ENCODE peak calls at places on chromosomes 5 and 9, in nine cellular contexts. One of them, this sample, is unnamed.

GRCh38 chr5:89628876-89629635 is 746.1 kb upstream of the MEF2C start:
- DNase-seq in coronary artery: no peak
- DNase-seq in IMR-90: no peak
- DNase-seq in dorsolateral prefrontal cortex: no peak
- DNase-seq in HCT116: no peak
- DNase-seq in GM23338: no peak
- DNase-seq in left ventricle myocardium inferior: no peak
- DNase-seq in CD8-positive, alpha-beta T cell: no peak
- DNase-seq in ovary: no peak
- DNase-seq in this sample: no peak

GRCh38 chr5:78566747-78567449 is 81.7 kb downstream of the LHFPL2 start:
- DNase-seq in dorsolateral prefrontal cortex: no peak
- DNase-seq in CD8-positive, alpha-beta T cell: no peak
- DNase-seq in IMR-90: peak; percentile 61
- DNase-seq in GM23338: no peak
- DNase-seq in coronary artery: no peak
- DNase-seq in HCT116: no peak
- DNase-seq in ovary: no peak
- DNase-seq in left ventricle myocardium inferior: no peak
- DNase-seq in this sample: no peak

GRCh38 chr5:119017999-119018398 is 29.7 kb upstream of the DTWD2 start:
- DNase-seq in dorsolateral prefrontal cortex: no peak
- DNase-seq in left ventricle myocardium inferior: no peak
- DNase-seq in ovary: no peak
- DNase-seq in IMR-90: peak; percentile 33
- DNase-seq in HCT116: no peak
- DNase-seq in GM23338: no peak
- DNase-seq in coronary artery: no peak
- DNase-seq in CD8-positive, alpha-beta T cell: no peak
- DNase-seq in this sample: no peak

GRCh38 chr9:128051932-128052734 is 15.0 kb downstream of the NAIF1 start:
- DNase-seq in coronary artery: no peak
- DNase-seq in GM23338: no peak
- DNase-seq in HCT116: peak; percentile 77
- DNase-seq in CD8-positive, alpha-beta T cell: no peak
- DNase-seq in IMR-90: no peak
- DNase-seq in left ventricle myocardium inferior: no peak
- DNase-seq in ovary: no peak
- DNase-seq in dorsolateral prefrontal cortex: no peak
- DNase-seq in this sample: no peak

GRCh38 chr9:2243666-2244555 is 228.8 kb downstream of the SMARCA2 start:
- DNase-seq in ovary: no peak
- DNase-seq in coronary artery: no peak
- DNase-seq in IMR-90: no peak
- DNase-seq in CD8-positive, alpha-beta T cell: no peak
- DNase-seq in HCT116: no peak
- DNase-seq in left ventricle myocardium inferior: no peak
- DNase-seq in dorsolateral prefrontal cortex: no peak
- DNase-seq in GM23338: no peak
- DNase-seq in this sample: no peak

GRCh38 chr5:87411586-87412416 is 929 bp downstream of the CCNH start:
- DNase-seq in left ventricle myocardium inferior: no peak
- DNase-seq in dorsolateral prefrontal cortex: no peak
- DNase-seq in ovary: no peak
- DNase-seq in IMR-90: peak; percentile 63
- DNase-seq in coronary artery: peak; percentile 72
- DNase-seq in GM23338: peak; percentile 18
- DNase-seq in HCT116: peak; percentile 6
- DNase-seq in CD8-positive, alpha-beta T cell: peak; percentile 13
- DNase-seq in this sample: no peak

GRCh38 chr5:77073667-77074066 is 13.4 kb downstream of the ZBED3 start:
- DNase-seq in dorsolateral prefrontal cortex: no peak
- DNase-seq in IMR-90: peak; percentile 82
- DNase-seq in GM23338: no peak
- DNase-seq in CD8-positive, alpha-beta T cell: no peak
- DNase-seq in HCT116: no peak
- DNase-seq in ovary: no peak
- DNase-seq in coronary artery: no peak
- DNase-seq in left ventricle myocardium inferior: no peak
- DNase-seq in this sample: no peak

GRCh38 chr5:148268556-148268955 is at the start of gene SPINK13:
- DNase-seq in left ventricle myocardium inferior: no peak
- DNase-seq in GM23338: no peak
- DNase-seq in HCT116: peak; percentile 26
- DNase-seq in IMR-90: peak; percentile 64
- DNase-seq in ovary: no peak
- DNase-seq in CD8-positive, alpha-beta T cell: no peak
- DNase-seq in coronary artery: no peak
- DNase-seq in dorsolateral prefrontal cortex: no peak
- DNase-seq in this sample: no peak

GRCh38 chr9:21974542-21975409 is 19.4 kb downstream of the CDKN2A start:
- DNase-seq in GM23338: peak; percentile 93
- DNase-seq in CD8-positive, alpha-beta T cell: peak; percentile 27
- DNase-seq in IMR-90: peak; percentile 57
- DNase-seq in dorsolateral prefrontal cortex: no peak
- DNase-seq in coronary artery: no peak
- DNase-seq in HCT116: peak; percentile 29
- DNase-seq in ovary: no peak
- DNase-seq in left ventricle myocardium inferior: no peak
- DNase-seq in this sample: no peak

GRCh38 chr5:113337515-113338140 is 97.2 kb downstream of the TSSK1B start:
- DNase-seq in GM23338: no peak
- DNase-seq in CD8-positive, alpha-beta T cell: no peak
- DNase-seq in left ventricle myocardium inferior: no peak
- DNase-seq in HCT116: no peak
- DNase-seq in ovary: no peak
- DNase-seq in dorsolateral prefrontal cortex: no peak
- DNase-seq in coronary artery: no peak
- DNase-seq in IMR-90: peak; percentile 67
- DNase-seq in this sample: no peak

GRCh38 chr9:734831-735511 is 106.5 kb upstream of the DMRT1 start:
- DNase-seq in CD8-positive, alpha-beta T cell: no peak
- DNase-seq in dorsolateral prefrontal cortex: no peak
- DNase-seq in left ventricle myocardium inferior: no peak
- DNase-seq in IMR-90: peak; percentile 97
- DNase-seq in GM23338: no peak
- DNase-seq in HCT116: no peak
- DNase-seq in ovary: peak; percentile 61
- DNase-seq in coronary artery: peak; percentile 85
- DNase-seq in this sample: no peak

GRCh38 chr5:40984884-40985283 is 75.6 kb downstream of the C7 start:
- DNase-seq in left ventricle myocardium inferior: no peak
- DNase-seq in IMR-90: peak; percentile 95
- DNase-seq in CD8-positive, alpha-beta T cell: no peak
- DNase-seq in ovary: no peak
- DNase-seq in dorsolateral prefrontal cortex: no peak
- DNase-seq in HCT116: no peak
- DNase-seq in coronary artery: no peak
- DNase-seq in GM23338: no peak
- DNase-seq in this sample: no peak

GRCh38 chr5:86570427-86571083 is 47.2 kb upstream of the COX7C start:
- DNase-seq in HCT116: no peak
- DNase-seq in GM23338: no peak
- DNase-seq in IMR-90: no peak
- DNase-seq in CD8-positive, alpha-beta T cell: no peak
- DNase-seq in dorsolateral prefrontal cortex: no peak
- DNase-seq in coronary artery: no peak
- DNase-seq in left ventricle myocardium inferior: no peak
- DNase-seq in ovary: no peak
- DNase-seq in this sample: no peak

GRCh38 chr5:38994329-38994927 is 79.8 kb downstream of the RICTOR start:
- DNase-seq in CD8-positive, alpha-beta T cell: peak; percentile 15
- DNase-seq in left ventricle myocardium inferior: no peak
- DNase-seq in IMR-90: peak; percentile 76
- DNase-seq in GM23338: peak; percentile 77
- DNase-seq in coronary artery: no peak
- DNase-seq in ovary: no peak
- DNase-seq in HCT116: peak; percentile 4
- DNase-seq in dorsolateral prefrontal cortex: peak; percentile 9
- DNase-seq in this sample: no peak

GRCh38 chr9:134770972-134771971 is 109.3 kb upstream of the FCN2 start:
- DNase-seq in CD8-positive, alpha-beta T cell: no peak
- DNase-seq in left ventricle myocardium inferior: peak; percentile 48
- DNase-seq in GM23338: no peak
- DNase-seq in coronary artery: no peak
- DNase-seq in IMR-90: no peak
- DNase-seq in dorsolateral prefrontal cortex: no peak
- DNase-seq in HCT116: no peak
- DNase-seq in ovary: no peak
- DNase-seq in this sample: no peak

GRCh38 chr9:131595771-131596743 is 50.7 kb downstream of the PRRT1B start:
- DNase-seq in ovary: no peak
- DNase-seq in left ventricle myocardium inferior: no peak
- DNase-seq in IMR-90: no peak
- DNase-seq in coronary artery: no peak
- DNase-seq in CD8-positive, alpha-beta T cell: no peak
- DNase-seq in dorsolateral prefrontal cortex: no peak
- DNase-seq in GM23338: no peak
- DNase-seq in HCT116: no peak
- DNase-seq in this sample: no peak

GRCh38 chr9:38026021-38026809 is 42.8 kb downstream of the SHB start:
- DNase-seq in CD8-positive, alpha-beta T cell: no peak
- DNase-seq in ovary: peak; percentile 68
- DNase-seq in dorsolateral prefrontal cortex: no peak
- DNase-seq in coronary artery: no peak
- DNase-seq in HCT116: no peak
- DNase-seq in GM23338: peak; percentile 70
- DNase-seq in left ventricle myocardium inferior: no peak
- DNase-seq in IMR-90: peak; percentile 98
- DNase-seq in this sample: no peak

GRCh38 chr5:66538531-66538930 is 57.7 kb upstream of the MAST4 start:
- DNase-seq in IMR-90: no peak
- DNase-seq in HCT116: no peak
- DNase-seq in ovary: no peak
- DNase-seq in dorsolateral prefrontal cortex: no peak
- DNase-seq in CD8-positive, alpha-beta T cell: no peak
- DNase-seq in left ventricle myocardium inferior: no peak
- DNase-seq in GM23338: no peak
- DNase-seq in coronary artery: no peak
- DNase-seq in this sample: no peak

GRCh38 chr5:141795421-141795820 is 82.8 kb downstream of the PCDH1 start:
- DNase-seq in left ventricle myocardium inferior: no peak
- DNase-seq in GM23338: no peak
- DNase-seq in dorsolateral prefrontal cortex: no peak
- DNase-seq in IMR-90: no peak
- DNase-seq in ovary: no peak
- DNase-seq in coronary artery: no peak
- DNase-seq in HCT116: no peak
- DNase-seq in CD8-positive, alpha-beta T cell: no peak
- DNase-seq in this sample: no peak

GRCh38 chr9:134481762-134482161 is 155.5 kb downstream of the RXRA start:
- DNase-seq in ovary: no peak
- DNase-seq in dorsolateral prefrontal cortex: no peak
- DNase-seq in HCT116: no peak
- DNase-seq in coronary artery: no peak
- DNase-seq in left ventricle myocardium inferior: no peak
- DNase-seq in CD8-positive, alpha-beta T cell: no peak
- DNase-seq in IMR-90: no peak
- DNase-seq in GM23338: no peak
- DNase-seq in this sample: no peak

GRCh38 chr9:137638680-137639079 is 19.9 kb downstream of the EHMT1 start:
- DNase-seq in left ventricle myocardium inferior: no peak
- DNase-seq in GM23338: no peak
- DNase-seq in CD8-positive, alpha-beta T cell: no peak
- DNase-seq in coronary artery: no peak
- DNase-seq in IMR-90: no peak
- DNase-seq in dorsolateral prefrontal cortex: no peak
- DNase-seq in ovary: peak; percentile 23
- DNase-seq in HCT116: no peak
- DNase-seq in this sample: peak; percentile 36

GRCh38 chr9:132672413-132672690 is 2.1 kb downstream of the GTF3C4 start:
- DNase-seq in CD8-positive, alpha-beta T cell: no peak
- DNase-seq in GM23338: no peak
- DNase-seq in coronary artery: no peak
- DNase-seq in left ventricle myocardium inferior: no peak
- DNase-seq in ovary: no peak
- DNase-seq in HCT116: no peak
- DNase-seq in dorsolateral prefrontal cortex: no peak
- DNase-seq in IMR-90: peak; percentile 26
- DNase-seq in this sample: no peak

GRCh38 chr5:142913728-142914338 is 143.7 kb downstream of the ARHGAP26 start:
- DNase-seq in IMR-90: no peak
- DNase-seq in coronary artery: no peak
- DNase-seq in GM23338: no peak
- DNase-seq in HCT116: no peak
- DNase-seq in dorsolateral prefrontal cortex: no peak
- DNase-seq in ovary: no peak
- DNase-seq in CD8-positive, alpha-beta T cell: no peak
- DNase-seq in left ventricle myocardium inferior: no peak
- DNase-seq in this sample: no peak
- TF ChIP-seq CTCF in IMR-90: no peak
- TF ChIP-seq CTCF in coronary artery: no peak
- TF ChIP-seq CTCF in GM23338: peak; percentile 41
- TF ChIP-seq CTCF in HCT116: peak; percentile 21
- TF ChIP-seq CTCF in dorsolateral prefrontal cortex: no peak
- TF ChIP-seq CTCF in ovary: no peak
- TF ChIP-seq CTCF in CD8-positive, alpha-beta T cell: no peak
- TF ChIP-seq CTCF in left ventricle myocardium inferior: peak; percentile 11
- TF ChIP-seq CTCF in this sample: peak; percentile 21

DNA sequence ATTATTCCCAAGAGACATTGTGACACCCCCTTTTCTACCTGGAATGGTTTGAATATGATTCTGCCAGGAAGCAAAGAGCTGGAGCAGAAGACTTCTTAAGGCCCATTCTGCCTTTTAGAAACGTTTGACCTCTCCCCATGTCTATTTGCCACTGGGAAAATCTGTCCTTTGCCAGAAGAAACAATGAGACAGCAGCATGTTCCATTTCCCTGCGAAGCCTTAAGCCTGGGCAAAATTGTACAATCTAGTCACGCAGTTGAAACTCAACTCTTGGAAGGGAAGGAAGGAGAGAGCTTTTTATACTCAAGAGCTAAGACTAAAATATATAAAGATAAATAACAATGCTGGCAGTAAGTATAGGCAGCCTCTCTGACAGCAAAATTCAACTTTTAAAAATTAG is 22.1 kb upstream of the SPOCK1 start:
- DNase-seq in dorsolateral prefrontal cortex: no peak
- DNase-seq in HCT116: no peak
- DNase-seq in GM23338: no peak
- DNase-seq in ovary: no peak
- DNase-seq in left ventricle myocardium inferior: no peak
- DNase-seq in coronary artery: no peak
- DNase-seq in IMR-90: no peak
- DNase-seq in CD8-positive, alpha-beta T cell: no peak
- DNase-seq in this sample: no peak
- TF ChIP-seq CTCF in dorsolateral prefrontal cortex: no peak
- TF ChIP-seq CTCF in HCT116: no peak
- TF ChIP-seq CTCF in GM23338: no peak
- TF ChIP-seq CTCF in ovary: no peak
- TF ChIP-seq CTCF in left ventricle myocardium inferior: no peak
- TF ChIP-seq CTCF in coronary artery: no peak
- TF ChIP-seq CTCF in IMR-90: no peak
- TF ChIP-seq CTCF in CD8-positive, alpha-beta T cell: no peak
- TF ChIP-seq CTCF in this sample: no peak

GRCh38 chr5:135217669-135218485 is 181.2 kb downstream of the MACROH2A1 start:
- DNase-seq in ovary: no peak
- DNase-seq in HCT116: no peak
- DNase-seq in coronary artery: peak; percentile 56
- DNase-seq in GM23338: peak; percentile 38
- DNase-seq in CD8-positive, alpha-beta T cell: no peak
- DNase-seq in dorsolateral prefrontal cortex: no peak
- DNase-seq in left ventricle myocardium inferior: no peak
- DNase-seq in IMR-90: no peak
- DNase-seq in this sample: no peak
- TF ChIP-seq CTCF in ovary: no peak
- TF ChIP-seq CTCF in HCT116: peak; percentile 53
- TF ChIP-seq CTCF in coronary artery: no peak
- TF ChIP-seq CTCF in GM23338: peak; percentile 59
- TF ChIP-seq CTCF in CD8-positive, alpha-beta T cell: no peak
- TF ChIP-seq CTCF in dorsolateral prefrontal cortex: no peak
- TF ChIP-seq CTCF in left ventricle myocardium inferior: no peak
- TF ChIP-seq CTCF in IMR-90: no peak
- TF ChIP-seq CTCF in this sample: no peak

GRCh38 chr9:10045598-10045997 is 567.2 kb downstream of the PTPRD start:
- DNase-seq in ovary: no peak
- DNase-seq in GM23338: peak; percentile 46
- DNase-seq in HCT116: no peak
- DNase-seq in IMR-90: peak; percentile 24
- DNase-seq in dorsolateral prefrontal cortex: no peak
- DNase-seq in coronary artery: no peak
- DNase-seq in CD8-positive, alpha-beta T cell: no peak
- DNase-seq in left ventricle myocardium inferior: no peak
- DNase-seq in this sample: no peak
- TF ChIP-seq CTCF in ovary: no peak
- TF ChIP-seq CTCF in GM23338: peak; percentile 58
- TF ChIP-seq CTCF in HCT116: no peak
- TF ChIP-seq CTCF in IMR-90: peak; percentile 58
- TF ChIP-seq CTCF in dorsolateral prefrontal cortex: peak; percentile 52
- TF ChIP-seq CTCF in coronary artery: no peak
- TF ChIP-seq CTCF in CD8-positive, alpha-beta T cell: no peak
- TF ChIP-seq CTCF in left ventricle myocardium inferior: peak; percentile 64
- TF ChIP-seq CTCF in this sample: peak; percentile 75